ENCODE peak calls at places on chromosomes 13 and 19, in eight cellular contexts. T, Q, I, L, K, C, B and A are unnamed samples. For H3K4me1, the result is how much of the 10 kb centered on the place peaks cover.

GRCh38 chr13:111883571-111884343 is 183.2 kb upstream of the SOX1 start:
- DNase-seq in K (no peak), I (no peak), T (no peak), L (no peak), B (no peak), C (no peak), Q (no peak), A (no peak)

GRCh38 chr13:63737418-63737817 is 2321.8 kb upstream of the PCDH20 start:
- DNase-seq in B (no peak), C (no peak), L (no peak), T (no peak), K (no peak), I (no peak), Q (no peak), A (no peak)

GRCh38 chr19:54391589-54392061 is 23.6 kb upstream of the TTYH1 start:
- DNase-seq in T (no peak), C (no peak), Q (no peak), K (no peak), B (no peak), L (no peak), I (no peak), A (no peak)

GRCh38 chr19:39140594-39140993 is 15.0 kb downstream of the PAK4 start:
- DNase-seq in L (no peak), Q (no peak), B (no peak), K (no peak), C (no peak), T (no peak), I (no peak), A (no peak)

GRCh38 chr19:33193864-33194362 is at the start of gene LRP3:
- DNase-seq in I (no peak), K (peak), Q (peak), T (no peak), L (peak), C (peak), B (peak), A (peak)

GRCh38 chr13:76764429-76764828 is 121.8 kb downstream of the KCTD12 start:
- DNase-seq in T (no peak), B (peak), I (no peak), Q (peak), C (peak), K (no peak), L (peak), A (no peak)

GRCh38 chr19:47381653-47382279 is 32.7 kb downstream of the DHX34 start:
- DNase-seq in L (no peak), T (no peak), Q (no peak), I (no peak), B (no peak), C (no peak), K (no peak), A (no peak)

GRCh38 chr13:35723061-35723461 is 246.6 kb upstream of the MAB21L1 start:
- DNase-seq in Q (peak), K (no peak), T (no peak), L (peak), B (no peak), C (no peak), I (no peak), A (no peak)

GRCh38 chr13:99988469-99989375 is 7.1 kb downstream of the ZIC2 start:
- DNase-seq in Q (no peak), B (no peak), K (no peak), T (no peak), C (no peak), L (no peak), I (no peak), A (no peak)

GRCh38 chr19:10762656-10763055 is 44.8 kb downstream of the DNM2 start:
- DNase-seq in K (no peak), T (no peak), B (no peak), L (no peak), C (no peak), I (no peak), Q (no peak), A (no peak)

GRCh38 chr13:60627071-60627686 is 230.2 kb downstream of the TDRD3 start:
- DNase-seq in C (no peak), K (peak), B (peak), Q (no peak), L (peak), I (peak), T (no peak), A (peak)

GRCh38 chr13:109789262-109789661 is 2.9 kb upstream of the IRS2 start:
- DNase-seq in T (no peak), I (no peak), L (peak), K (no peak), B (peak), C (no peak), Q (no peak), A (no peak)

GRCh38 chr13:110343241-110343865 is 36.3 kb downstream of the COL4A2 start:
- DNase-seq in B (no peak), L (no peak), Q (no peak), C (no peak), K (no peak), I (no peak), T (no peak), A (no peak)

GRCh38 chr13:24742294-24742693 is 21.7 kb upstream of the RNF17 start:
- DNase-seq in B (no peak), K (no peak), T (no peak), C (no peak), Q (no peak), I (no peak), L (no peak), A (no peak)

GRCh38 chr13:83274679-83275078 is 607.6 kb downstream of the SLITRK1 start:
- DNase-seq in L (no peak), K (no peak), C (no peak), T (no peak), I (no peak), B (no peak), Q (no peak), A (no peak)

GRCh38 chr19:14505488-14506239 is 9.7 kb upstream of the GIPC1 start:
- DNase-seq in Q (no peak), B (peak), C (peak), L (peak), K (no peak), I (no peak), T (no peak), A (peak)

GRCh38 chr19:10501971-10502523 is 1.1 kb downstream of the KEAP1 start:
- DNase-seq in L (peak), C (peak), T (peak), B (peak), Q (peak), I (peak), K (no peak), A (peak)

GRCh38 chr19:5627395-5627904 is 4.6 kb downstream of the SAFB start:
- DNase-seq in K (no peak), T (no peak), C (peak), B (peak), Q (no peak), I (no peak), L (peak), A (no peak)

GRCh38 chr13:87893982-87894527 is 222.9 kb downstream of the SLITRK5 start:
- DNase-seq in I (no peak), C (no peak), K (no peak), T (no peak), Q (no peak), L (no peak), B (no peak), A (no peak)

GRCh38 chr13:29436291-29436690 is 159.2 kb downstream of the SLC7A1 start:
- DNase-seq in C (no peak), B (no peak), L (no peak), Q (no peak), T (no peak), K (no peak), I (no peak), A (no peak)

GRCh38 chr13:113862191-113862765 is 1.6 kb downstream of the GAS6 start:
- DNase-seq in I (peak), T (no peak), B (no peak), L (no peak), C (peak), Q (no peak), K (no peak), A (no peak)

GRCh38 chr19:11166281-11167142 is 10.9 kb upstream of the SPC24 start:
- DNase-seq in K (no peak), B (no peak), C (peak), I (no peak), L (no peak), Q (no peak), T (no peak), A (no peak)

GRCh38 chr19:14072535-14073231 is at the start of gene MISP3:
- DNase-seq in Q (no peak), C (peak), L (peak), B (peak), I (peak), T (no peak), K (no peak), A (peak)

GRCh38 chr13:47705185-47705584 is 295.9 kb downstream of the SUCLA2 start:
- DNase-seq in K (no peak), L (no peak), I (peak), B (no peak), C (no peak), T (no peak), Q (no peak), A (no peak)

GRCh38 chr19:54282706-54283105 is 1.8 kb upstream of the LILRB2 start:
- DNase-seq in C (no peak), K (no peak), T (no peak), L (no peak), Q (no peak), I (no peak), B (no peak), A (no peak)

GRCh38 chr13:108102771-108103170 is 112.6 kb downstream of the LIG4 start:
- DNase-seq in Q (no peak), B (no peak), L (no peak), I (no peak), C (no peak), K (no peak), T (no peak), A (no peak)

GRCh38 chr13:71861769-71862168 is 5.2 kb downstream of the DACH1 start:
- DNase-seq in B (no peak), L (no peak), Q (no peak), C (no peak), K (no peak), I (no peak), T (no peak), A (no peak)

GRCh38 chr13:111187879-111188643 is 73.0 kb downstream of the ARHGEF7 start:
- DNase-seq in C (no peak), K (no peak), B (no peak), I (no peak), T (no peak), Q (no peak), L (no peak), A (peak)

GRCh38 chr19:13864513-13865242 is 12.3 kb upstream of the NANOS3 start:
- DNase-seq in C (peak), B (no peak), Q (no peak), L (no peak), I (no peak), T (no peak), K (no peak), A (no peak)

GRCh38 chr13:94968040-94968756 is 255.9 kb upstream of the SOX21 start:
- DNase-seq in L (no peak), T (no peak), B (peak), C (no peak), Q (peak), I (no peak), K (peak), A (peak)

GRCh38 chr19:23287620-23288019 is 37.4 kb upstream of the ZNF724 start:
- DNase-seq in Q (no peak), K (no peak), B (no peak), T (no peak), I (no peak), L (no peak), C (no peak), A (no peak)

GRCh38 chr19:37997911-37998344 is 90.9 kb downstream of the SIPA1L3 start:
- DNase-seq in K (no peak), Q (no peak), T (no peak), I (no peak), B (peak), L (peak), C (no peak), A (no peak)

GRCh38 chr19:50906217-50906616 is 5.0 kb downstream of the KLK4 start:
- DNase-seq in B (peak), T (no peak), K (peak), C (no peak), Q (no peak), L (peak), I (no peak), A (peak)

GRCh38 chr13:29993716-29994488 is 143.5 kb upstream of the UBL3 start:
- DNase-seq in Q (no peak), K (no peak), B (no peak), I (no peak), T (no peak), C (no peak), L (no peak), A (no peak)

GRCh38 chr13:37175996-37176395 is 70.5 kb upstream of the CSNK1A1L start:
- DNase-seq in L (no peak), C (no peak), T (no peak), B (no peak), I (no peak), K (no peak), Q (no peak), A (no peak)

GRCh38 chr13:97542102-97542501 is 108.1 kb downstream of the RAP2A start:
- DNase-seq in I (no peak), C (no peak), Q (no peak), K (no peak), T (no peak), L (no peak), B (no peak), A (no peak)

GRCh38 chr19:41619018-41619571 is 7.8 kb downstream of the CEACAM4 start:
- DNase-seq in L (no peak), B (no peak), C (no peak), Q (no peak), T (no peak), K (no peak), I (no peak), A (no peak)
- H3K4me1 ChIP-seq in L (under half), B (under half), C (under half), Q (under half), T (under half), K (under half), I (under half), A (under half)

GRCh38 chr19:48879025-48879572 is 6.9 kb downstream of the PPP1R15A start:
- DNase-seq in C (no peak), B (no peak), K (no peak), T (no peak), I (no peak), L (no peak), Q (no peak), A (no peak)
- H3K4me1 ChIP-seq in C (under half), B (under half), K (under half), T (under half), I (under half), L (under half), Q (under half), A (under half)

DNA sequence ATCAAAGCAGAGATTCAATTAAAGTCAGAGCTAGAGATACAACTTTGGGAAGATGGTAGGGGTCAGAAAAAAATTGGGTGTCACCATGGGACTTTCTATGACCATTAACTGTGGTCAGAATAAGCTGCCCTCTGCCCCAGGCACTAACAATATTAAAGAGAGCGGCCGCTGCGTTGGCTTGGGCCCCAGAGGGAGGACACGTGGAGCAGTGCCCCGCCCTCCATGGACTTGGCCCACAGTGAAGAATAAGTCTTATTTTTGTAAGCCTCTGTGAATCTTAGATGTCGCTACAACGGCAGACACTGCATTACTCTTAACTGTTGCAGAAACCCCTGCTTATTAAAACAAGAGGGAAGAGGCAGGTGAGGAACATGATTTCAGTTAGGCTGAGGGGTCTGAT is 172.7 kb downstream of the UQCRFS1 start:
- DNase-seq in T (no peak), L (peak), K (no peak), I (no peak), B (no peak), Q (peak), C (peak), A (no peak)
- H3K4me1 ChIP-seq in T (under half), L (under half), K (under half), I (under half), B (under half), Q (under half), C (under half), A (under half)

GRCh38 chr19:1402411-1403070 is 1.2 kb upstream of the GAMT start:
- DNase-seq in T (no peak), K (no peak), B (no peak), C (no peak), L (no peak), Q (no peak), I (no peak), A (no peak)
- H3K4me1 ChIP-seq in T (under half), K (under half), B (half or more), C (under half), L (under half), Q (under half), I (under half), A (under half)

DNA sequence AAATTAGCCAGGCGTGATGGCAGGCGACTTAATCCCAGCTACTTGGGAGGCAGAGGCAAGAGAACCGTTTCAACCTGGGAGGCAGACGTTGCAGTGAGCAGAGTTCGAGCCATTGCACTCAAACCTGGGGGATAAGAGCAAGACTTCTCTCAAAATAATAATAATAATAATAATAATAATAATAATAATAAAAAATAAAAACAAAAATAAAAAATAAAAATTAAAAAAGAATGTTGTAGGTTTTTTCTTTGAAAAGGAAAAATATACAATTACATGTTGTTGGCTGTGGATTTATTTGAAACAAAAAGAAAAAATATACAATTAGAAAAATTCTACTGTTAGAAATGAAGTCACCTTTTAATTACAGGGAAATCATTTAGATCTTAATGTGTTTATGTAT is 11.5 kb upstream of the PRODH2 start:
- DNase-seq in C (no peak), L (no peak), B (no peak), Q (no peak), T (no peak), I (no peak), K (no peak), A (no peak)
- H3K4me1 ChIP-seq in C (under half), L (under half), B (under half), Q (under half), T (under half), I (under half), K (under half), A (under half)

GRCh38 chr19:55656552-55656951 is 1.7 kb downstream of the U2AF2 start:
- DNase-seq in L (no peak), C (no peak), T (no peak), Q (no peak), B (no peak), K (no peak), I (no peak), A (no peak)
- H3K4me1 ChIP-seq in L (under half), C (under half), T (under half), Q (under half), B (under half), K (under half), I (under half), A (under half)

GRCh38 chr19:45517641-45518468 is 10.6 kb downstream of the VASP start:
- DNase-seq in K (no peak), L (no peak), Q (no peak), B (no peak), C (peak), T (no peak), I (no peak), A (no peak)
- H3K4me1 ChIP-seq in K (under half), L (under half), Q (under half), B (under half), C (under half), T (under half), I (under half), A (under half)